ENCODE peak calls at places on chromosomes 1 and 21, in five cellular contexts. One of them, this sample, is unnamed.

GRCh38 chr1:234928642-234929041 is 200.0 kb downstream of the TOMM20 start:
- DNase-seq in substantia nigra: no peak
- DNase-seq in tibial artery: no peak
- DNase-seq in dorsolateral prefrontal cortex: no peak
- DNase-seq in effector memory CD4-positive, alpha-beta T cell: no peak
- DNase-seq in this sample: no peak

GRCh38 chr1:196481616-196482015 is 126.6 kb downstream of the KCNT2 start:
- DNase-seq in substantia nigra: no peak
- DNase-seq in tibial artery: no peak
- DNase-seq in dorsolateral prefrontal cortex: no peak
- DNase-seq in effector memory CD4-positive, alpha-beta T cell: no peak
- DNase-seq in this sample: no peak

GRCh38 chr21:15430577-15430976 is 299.2 kb upstream of the USP25 start:
- DNase-seq in substantia nigra: no peak
- DNase-seq in tibial artery: no peak
- DNase-seq in dorsolateral prefrontal cortex: no peak
- DNase-seq in effector memory CD4-positive, alpha-beta T cell: no peak
- DNase-seq in this sample: no peak

GRCh38 chr21:25836396-25836795 is 101.6 kb downstream of the GABPA start:
- DNase-seq in substantia nigra: no peak
- DNase-seq in tibial artery: no peak
- DNase-seq in dorsolateral prefrontal cortex: no peak
- DNase-seq in effector memory CD4-positive, alpha-beta T cell: no peak
- DNase-seq in this sample: no peak

GRCh38 chr1:178262101-178262500 is 168.2 kb downstream of the RASAL2 start:
- DNase-seq in substantia nigra: no peak
- DNase-seq in tibial artery: no peak
- DNase-seq in dorsolateral prefrontal cortex: no peak
- DNase-seq in effector memory CD4-positive, alpha-beta T cell: no peak
- DNase-seq in this sample: no peak

GRCh38 chr1:226223786-226224244 is 351 bp downstream of the MIXL1 start:
- DNase-seq in substantia nigra: no peak
- DNase-seq in tibial artery: no peak
- DNase-seq in dorsolateral prefrontal cortex: no peak
- DNase-seq in effector memory CD4-positive, alpha-beta T cell: no peak
- DNase-seq in this sample: peak

GRCh38 chr21:29335720-29336119 is 37.0 kb downstream of the BACH1 start:
- DNase-seq in substantia nigra: no peak
- DNase-seq in tibial artery: no peak
- DNase-seq in dorsolateral prefrontal cortex: no peak
- DNase-seq in effector memory CD4-positive, alpha-beta T cell: no peak
- DNase-seq in this sample: no peak

GRCh38 chr1:46306159-46306530 is 2.6 kb downstream of the UQCRH start:
- DNase-seq in substantia nigra: no peak
- DNase-seq in tibial artery: no peak
- DNase-seq in dorsolateral prefrontal cortex: no peak
- DNase-seq in effector memory CD4-positive, alpha-beta T cell: no peak
- DNase-seq in this sample: no peak

GRCh38 chr1:41739061-41739955 is 179.4 kb downstream of the HIVEP3 start:
- DNase-seq in substantia nigra: peak
- DNase-seq in tibial artery: peak
- DNase-seq in dorsolateral prefrontal cortex: peak
- DNase-seq in effector memory CD4-positive, alpha-beta T cell: peak
- DNase-seq in this sample: peak

GRCh38 chr1:157369808-157370521 is 182.3 kb downstream of the FCRL5 start:
- DNase-seq in substantia nigra: no peak
- DNase-seq in tibial artery: peak
- DNase-seq in dorsolateral prefrontal cortex: peak
- DNase-seq in effector memory CD4-positive, alpha-beta T cell: no peak
- DNase-seq in this sample: peak

GRCh38 chr1:206785366-206785765 is 13.1 kb upstream of the IL10 start:
- DNase-seq in substantia nigra: no peak
- DNase-seq in tibial artery: no peak
- DNase-seq in dorsolateral prefrontal cortex: no peak
- DNase-seq in effector memory CD4-positive, alpha-beta T cell: no peak
- DNase-seq in this sample: no peak

GRCh38 chr1:78229344-78229743 is 183.6 kb downstream of the GIPC2 start:
- DNase-seq in substantia nigra: no peak
- DNase-seq in tibial artery: peak
- DNase-seq in dorsolateral prefrontal cortex: no peak
- DNase-seq in effector memory CD4-positive, alpha-beta T cell: no peak
- DNase-seq in this sample: no peak

GRCh38 chr1:222829868-222830267 is 15.0 kb downstream of the DISP1 start:
- DNase-seq in substantia nigra: no peak
- DNase-seq in tibial artery: no peak
- DNase-seq in dorsolateral prefrontal cortex: no peak
- DNase-seq in effector memory CD4-positive, alpha-beta T cell: no peak
- DNase-seq in this sample: no peak

GRCh38 chr21:36735201-36735515 is 36.2 kb downstream of the SIM2 start:
- DNase-seq in substantia nigra: no peak
- DNase-seq in tibial artery: no peak
- DNase-seq in dorsolateral prefrontal cortex: no peak
- DNase-seq in effector memory CD4-positive, alpha-beta T cell: no peak
- DNase-seq in this sample: no peak

GRCh38 chr1:24276791-24277190 is 42.4 kb upstream of the GRHL3 start:
- DNase-seq in substantia nigra: no peak
- DNase-seq in tibial artery: no peak
- DNase-seq in dorsolateral prefrontal cortex: no peak
- DNase-seq in effector memory CD4-positive, alpha-beta T cell: no peak
- DNase-seq in this sample: no peak

GRCh38 chr1:240602189-240602588 is 9.8 kb downstream of the GREM2 start:
- DNase-seq in substantia nigra: no peak
- DNase-seq in tibial artery: no peak
- DNase-seq in dorsolateral prefrontal cortex: no peak
- DNase-seq in effector memory CD4-positive, alpha-beta T cell: no peak
- DNase-seq in this sample: no peak

GRCh38 chr1:241789061-241789460 is 58.9 kb upstream of the EXO1 start:
- DNase-seq in substantia nigra: no peak
- DNase-seq in tibial artery: no peak
- DNase-seq in dorsolateral prefrontal cortex: no peak
- DNase-seq in effector memory CD4-positive, alpha-beta T cell: no peak
- DNase-seq in this sample: no peak

GRCh38 chr1:227449051-227449450 is 114.3 kb upstream of the ZNF678 start:
- DNase-seq in substantia nigra: no peak
- DNase-seq in tibial artery: no peak
- DNase-seq in dorsolateral prefrontal cortex: no peak
- DNase-seq in effector memory CD4-positive, alpha-beta T cell: no peak
- DNase-seq in this sample: peak

GRCh38 chr1:244353572-244354091 is 98.1 kb downstream of the ADSS2 start:
- DNase-seq in substantia nigra: no peak
- DNase-seq in tibial artery: peak
- DNase-seq in dorsolateral prefrontal cortex: no peak
- DNase-seq in effector memory CD4-positive, alpha-beta T cell: no peak
- DNase-seq in this sample: peak

GRCh38 chr1:192763243-192763642 is 45.6 kb upstream of the RGS2 start:
- DNase-seq in substantia nigra: no peak
- DNase-seq in tibial artery: no peak
- DNase-seq in dorsolateral prefrontal cortex: no peak
- DNase-seq in effector memory CD4-positive, alpha-beta T cell: no peak
- DNase-seq in this sample: no peak

GRCh38 chr1:88956003-88956402 is 36.4 kb downstream of the KYAT3 start:
- DNase-seq in substantia nigra: no peak
- DNase-seq in tibial artery: no peak
- DNase-seq in dorsolateral prefrontal cortex: no peak
- DNase-seq in effector memory CD4-positive, alpha-beta T cell: no peak
- DNase-seq in this sample: no peak

GRCh38 chr1:93673159-93673657 is 8.4 kb downstream of the BCAR3 start:
- DNase-seq in substantia nigra: no peak
- DNase-seq in tibial artery: no peak
- DNase-seq in dorsolateral prefrontal cortex: no peak
- DNase-seq in effector memory CD4-positive, alpha-beta T cell: no peak
- DNase-seq in this sample: no peak

GRCh38 chr1:182995894-182996293 is 27.3 kb upstream of the LAMC1 start:
- DNase-seq in substantia nigra: no peak
- DNase-seq in tibial artery: no peak
- DNase-seq in dorsolateral prefrontal cortex: no peak
- DNase-seq in effector memory CD4-positive, alpha-beta T cell: no peak
- DNase-seq in this sample: no peak

GRCh38 chr1:83546863-83547262 is 452.1 kb downstream of the TTLL7 start:
- DNase-seq in substantia nigra: no peak
- DNase-seq in tibial artery: no peak
- DNase-seq in dorsolateral prefrontal cortex: no peak
- DNase-seq in effector memory CD4-positive, alpha-beta T cell: no peak
- DNase-seq in this sample: no peak

GRCh38 chr1:228092342-228093049 is 10.0 kb downstream of the ARF1 start:
- DNase-seq in substantia nigra: no peak
- DNase-seq in tibial artery: no peak
- DNase-seq in dorsolateral prefrontal cortex: no peak
- DNase-seq in effector memory CD4-positive, alpha-beta T cell: no peak
- DNase-seq in this sample: no peak

GRCh38 chr1:1199141-1199960 is 7.0 kb downstream of the TNFRSF18 start:
- DNase-seq in substantia nigra: no peak
- DNase-seq in tibial artery: no peak
- DNase-seq in dorsolateral prefrontal cortex: no peak
- DNase-seq in effector memory CD4-positive, alpha-beta T cell: no peak
- DNase-seq in this sample: no peak

GRCh38 chr1:20279507-20279906 is 11.2 kb upstream of the VWA5B1 start:
- DNase-seq in substantia nigra: no peak
- DNase-seq in tibial artery: no peak
- DNase-seq in dorsolateral prefrontal cortex: no peak
- DNase-seq in effector memory CD4-positive, alpha-beta T cell: no peak
- DNase-seq in this sample: peak

GRCh38 chr1:231872461-231872910 is 245.9 kb downstream of the DISC1 start:
- DNase-seq in substantia nigra: no peak
- DNase-seq in tibial artery: no peak
- DNase-seq in dorsolateral prefrontal cortex: no peak
- DNase-seq in effector memory CD4-positive, alpha-beta T cell: no peak
- DNase-seq in this sample: no peak

GRCh38 chr1:31299365-31299764 is 2.5 kb downstream of the ZCCHC17 start:
- DNase-seq in substantia nigra: no peak
- DNase-seq in tibial artery: no peak
- DNase-seq in dorsolateral prefrontal cortex: no peak
- DNase-seq in effector memory CD4-positive, alpha-beta T cell: no peak
- DNase-seq in this sample: no peak

GRCh38 chr1:196861429-196861828 is 26.4 kb upstream of the CFHR4 start:
- DNase-seq in substantia nigra: no peak
- DNase-seq in tibial artery: no peak
- DNase-seq in dorsolateral prefrontal cortex: no peak
- DNase-seq in effector memory CD4-positive, alpha-beta T cell: no peak
- DNase-seq in this sample: no peak

GRCh38 chr1:156421062-156421938 is 52.3 kb downstream of the RHBG start:
- DNase-seq in substantia nigra: peak
- DNase-seq in tibial artery: peak
- DNase-seq in dorsolateral prefrontal cortex: peak
- DNase-seq in effector memory CD4-positive, alpha-beta T cell: peak
- DNase-seq in this sample: peak

DNA sequence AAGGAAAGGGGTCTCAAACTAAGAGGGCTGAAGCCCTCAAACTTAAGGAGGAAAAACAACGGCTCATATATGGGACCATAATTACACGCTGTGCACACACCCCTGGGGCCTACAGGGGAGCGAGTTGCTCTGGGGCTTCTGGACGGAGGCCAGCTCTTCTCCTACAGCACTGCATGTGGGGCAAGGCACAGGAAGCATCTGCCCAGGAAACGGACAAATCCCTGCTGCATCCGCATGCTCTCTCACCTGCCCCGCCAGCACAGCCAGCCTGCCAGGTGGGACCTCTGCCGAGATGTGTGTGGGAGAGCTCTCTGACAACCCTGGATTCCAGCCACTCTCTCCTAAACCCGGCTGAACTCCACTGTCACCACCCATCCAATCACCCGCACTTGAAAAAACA is 54.1 kb downstream of the MRPL37 start:
- DNase-seq in substantia nigra: no peak
- DNase-seq in tibial artery: no peak
- DNase-seq in dorsolateral prefrontal cortex: peak
- DNase-seq in effector memory CD4-positive, alpha-beta T cell: no peak
- DNase-seq in this sample: no peak
- H3K27ac ChIP-seq in substantia nigra: no peak
- H3K27ac ChIP-seq in tibial artery: peak
- H3K27ac ChIP-seq in dorsolateral prefrontal cortex: no peak
- H3K27ac ChIP-seq in effector memory CD4-positive, alpha-beta T cell: no peak
- H3K27ac ChIP-seq in this sample: no peak

GRCh38 chr21:17784604-17785402 is 34.4 kb downstream of the C21orf91 start:
- DNase-seq in substantia nigra: no peak
- DNase-seq in tibial artery: no peak
- DNase-seq in dorsolateral prefrontal cortex: no peak
- DNase-seq in effector memory CD4-positive, alpha-beta T cell: no peak
- DNase-seq in this sample: no peak
- H3K27ac ChIP-seq in substantia nigra: no peak
- H3K27ac ChIP-seq in tibial artery: no peak
- H3K27ac ChIP-seq in dorsolateral prefrontal cortex: no peak
- H3K27ac ChIP-seq in effector memory CD4-positive, alpha-beta T cell: peak
- H3K27ac ChIP-seq in this sample: no peak

GRCh38 chr1:6008696-6009095 is 16.5 kb upstream of the NPHP4 start:
- DNase-seq in substantia nigra: no peak
- DNase-seq in tibial artery: no peak
- DNase-seq in dorsolateral prefrontal cortex: no peak
- DNase-seq in effector memory CD4-positive, alpha-beta T cell: no peak
- DNase-seq in this sample: no peak

GRCh38 chr1:6006882-6007281 is 14.7 kb upstream of the NPHP4 start:
- DNase-seq in substantia nigra: no peak
- DNase-seq in tibial artery: no peak
- DNase-seq in dorsolateral prefrontal cortex: no peak
- DNase-seq in effector memory CD4-positive, alpha-beta T cell: no peak
- DNase-seq in this sample: no peak

GRCh38 chr1:6009120-6010040 is 17.2 kb upstream of the NPHP4 start:
- DNase-seq in substantia nigra: no peak
- DNase-seq in tibial artery: no peak
- DNase-seq in dorsolateral prefrontal cortex: no peak
- DNase-seq in effector memory CD4-positive, alpha-beta T cell: no peak
- DNase-seq in this sample: no peak

GRCh38 chr1:6008084-6008415 is 15.8 kb upstream of the NPHP4 start:
- DNase-seq in substantia nigra: no peak
- DNase-seq in tibial artery: no peak
- DNase-seq in dorsolateral prefrontal cortex: no peak
- DNase-seq in effector memory CD4-positive, alpha-beta T cell: no peak
- DNase-seq in this sample: no peak

DNA sequence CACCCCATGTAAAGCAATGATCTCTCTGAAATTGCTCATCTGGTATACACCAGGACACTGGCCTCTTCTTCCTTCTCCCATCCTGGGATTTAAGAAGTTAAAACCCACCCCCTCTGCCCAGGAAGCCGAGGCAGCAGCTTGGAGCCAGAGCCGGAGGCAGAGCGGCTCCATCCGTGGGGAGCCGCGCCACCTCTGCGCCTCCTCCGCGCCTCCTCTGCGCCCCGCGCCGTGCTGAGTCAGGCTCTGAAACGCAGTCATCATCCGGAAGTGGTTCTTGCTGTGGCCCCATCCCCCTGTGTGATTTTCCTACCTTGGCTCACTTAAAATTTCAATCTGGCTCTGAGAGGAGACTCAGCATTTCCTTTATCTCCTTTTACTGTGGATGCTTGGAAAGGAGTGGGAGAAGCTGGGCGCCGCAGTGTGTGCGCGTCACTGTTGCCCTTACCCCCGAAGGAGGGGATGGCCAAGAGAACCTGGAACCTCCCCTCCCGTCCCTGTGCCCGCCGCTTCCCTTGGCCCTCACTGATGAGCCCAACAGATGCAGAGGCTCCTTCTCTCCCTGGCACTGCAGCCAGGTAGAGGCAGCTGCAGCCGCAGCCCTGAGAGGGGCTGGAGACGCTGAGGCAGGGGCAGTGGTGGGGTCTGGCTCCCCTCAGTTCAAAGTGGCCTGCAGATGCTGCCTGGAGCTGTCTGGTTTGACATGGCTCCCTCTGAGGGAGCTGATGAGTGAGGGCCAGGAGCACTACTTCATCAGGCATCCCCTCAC is 15.3 kb upstream of the NPHP4 start:
- DNase-seq in substantia nigra: no peak
- DNase-seq in tibial artery: no peak
- DNase-seq in dorsolateral prefrontal cortex: no peak
- DNase-seq in effector memory CD4-positive, alpha-beta T cell: no peak
- DNase-seq in this sample: no peak
- H3K27ac ChIP-seq in substantia nigra: no peak
- H3K27ac ChIP-seq in tibial artery: no peak
- H3K27ac ChIP-seq in dorsolateral prefrontal cortex: peak
- H3K27ac ChIP-seq in effector memory CD4-positive, alpha-beta T cell: no peak
- H3K27ac ChIP-seq in this sample: no peak

GRCh38 chr1:28516518-28516956 is 10.7 kb downstream of the RCC1 start:
- DNase-seq in substantia nigra: no peak
- DNase-seq in tibial artery: no peak
- DNase-seq in dorsolateral prefrontal cortex: no peak
- DNase-seq in effector memory CD4-positive, alpha-beta T cell: no peak
- DNase-seq in this sample: no peak
- H3K27ac ChIP-seq in substantia nigra: no peak
- H3K27ac ChIP-seq in tibial artery: peak
- H3K27ac ChIP-seq in dorsolateral prefrontal cortex: no peak
- H3K27ac ChIP-seq in effector memory CD4-positive, alpha-beta T cell: no peak
- H3K27ac ChIP-seq in this sample: no peak